ENCODE peak calls at places on chromosomes 12 and 14, in six cellular contexts. G is Caco-2, I is chondrocyte, R is omental fat pad, U is fibroblast of mammary gland, F is psoas muscle. D is an unnamed sample.

GRCh38 chr14:27484633-27485032 is 886.8 kb upstream of the NOVA1 start:
- DNase-seq in U (no peak), I (no peak), F (no peak), R (no peak), G (no peak), D (no peak)

GRCh38 chr12:20527396-20528154 is 159.2 kb downstream of the PDE3A start:
- DNase-seq in F (no peak), I (no peak), U (peak), R (no peak), G (no peak), D (no peak)

GRCh38 chr14:62885451-62885850 is 159.8 kb downstream of the KCNH5 start:
- DNase-seq in I (no peak), F (no peak), G (no peak), U (no peak), R (no peak), D (no peak)

GRCh38 chr14:37601849-37602248 is 6.4 kb downstream of the TTC6 start:
- DNase-seq in F (no peak), I (no peak), U (no peak), R (no peak), G (no peak), D (no peak)

GRCh38 chr12:123119808-123120207 is 31.1 kb downstream of the PITPNM2 start:
- DNase-seq in G (no peak), R (no peak), F (no peak), I (no peak), U (peak), D (no peak)

GRCh38 chr12:106369624-106370346 is 12.2 kb downstream of the POLR3B start:
- DNase-seq in U (peak), F (no peak), I (no peak), G (no peak), R (no peak), D (peak)

GRCh38 chr14:40371011-40371410 is 938.8 kb upstream of the FBXO33 start:
- DNase-seq in I (no peak), U (no peak), R (no peak), F (no peak), G (no peak), D (no peak)

GRCh38 chr14:69464829-69465228 is 19.7 kb upstream of the PLEKHD1 start:
- DNase-seq in G (no peak), I (no peak), F (no peak), U (peak), R (no peak), D (peak)

GRCh38 chr14:72615511-72616121 is 278.3 kb downstream of the DPF3 start:
- DNase-seq in F (peak), U (peak), I (no peak), G (no peak), R (no peak), D (no peak)

GRCh38 chr14:52834440-52834842 is 43.0 kb upstream of the GNPNAT1 start:
- DNase-seq in F (no peak), G (no peak), U (peak), I (no peak), R (no peak), D (no peak)

GRCh38 chr14:25607095-25607657 is 557.2 kb upstream of the STXBP6 start:
- DNase-seq in U (no peak), F (no peak), I (no peak), G (no peak), R (no peak), D (no peak)

GRCh38 chr12:104805186-104805585 is 152.9 kb downstream of the SLC41A2 start:
- DNase-seq in U (peak), G (no peak), F (no peak), I (no peak), R (no peak), D (no peak)

GRCh38 chr14:102479777-102480176 is 29.8 kb downstream of the ANKRD9 start:
- DNase-seq in R (no peak), G (no peak), F (peak), U (no peak), I (peak), D (no peak)

GRCh38 chr12:55642275-55643068 is 5.8 kb downstream of the OR10P1 start:
- DNase-seq in I (no peak), U (no peak), F (no peak), R (no peak), G (no peak), D (no peak)

GRCh38 chr12:30989754-30990153 is 63.2 kb downstream of the TSPAN11 start:
- DNase-seq in U (no peak), G (peak), R (no peak), I (no peak), F (no peak), D (no peak)

GRCh38 chr12:14260011-14260993 is 105.2 kb upstream of the ATF7IP start:
- DNase-seq in I (no peak), U (peak), R (peak), G (peak), F (peak), D (peak)

GRCh38 chr12:1795785-1796514 is 24.4 kb upstream of the LRTM2 start:
- DNase-seq in G (peak), R (peak), U (peak), I (peak), F (peak), D (peak)

GRCh38 chr12:131908716-131909595 is 14.5 kb downstream of the ULK1 start:
- DNase-seq in G (no peak), I (peak), F (no peak), U (no peak), R (no peak), D (no peak)

GRCh38 chr14:74655597-74656389 is 43.8 kb upstream of the LTBP2 start:
- DNase-seq in G (no peak), I (no peak), R (no peak), U (peak), F (no peak), D (no peak)

GRCh38 chr14:104227806-104228205 is 89.4 kb downstream of the KIF26A start:
- DNase-seq in I (no peak), G (no peak), U (no peak), F (no peak), R (no peak), D (no peak)

GRCh38 chr12:95551305-95551704 is at the start of gene USP44:
- DNase-seq in F (no peak), G (no peak), U (no peak), R (no peak), I (no peak), D (no peak)

GRCh38 chr12:91577586-91578539 is 395.2 kb upstream of the DCN start:
- DNase-seq in F (no peak), G (no peak), I (no peak), U (peak), R (no peak), D (no peak)

GRCh38 chr12:52390739-52391617 is 5.5 kb upstream of the KRT84 start:
- DNase-seq in F (no peak), R (no peak), I (no peak), G (peak), U (peak), D (no peak)

GRCh38 chr14:64632056-64632455 is 72.2 kb upstream of the PLEKHG3 start:
- DNase-seq in R (no peak), F (no peak), U (no peak), G (no peak), I (no peak), D (no peak)

GRCh38 chr12:91920276-91920675 is 225.4 kb downstream of the BTG1 start:
- DNase-seq in F (no peak), G (no peak), I (no peak), R (no peak), U (peak), D (no peak)

GRCh38 chr14:50839696-50840095 is 8.7 kb upstream of the NIN start:
- DNase-seq in F (no peak), I (no peak), R (no peak), U (no peak), G (no peak), D (no peak)

GRCh38 chr14:41830679-41831078 is 224.0 kb downstream of the LRFN5 start:
- DNase-seq in F (no peak), U (peak), R (no peak), I (no peak), G (peak), D (peak)

GRCh38 chr12:89244536-89244935 is 107.8 kb downstream of the DUSP6 start:
- DNase-seq in F (no peak), R (no peak), I (no peak), U (peak), G (no peak), D (no peak)

GRCh38 chr12:57151741-57152407 is 4.5 kb upstream of the LRP1-AS start:
- DNase-seq in G (no peak), U (peak), R (no peak), F (peak), I (no peak), D (peak)

GRCh38 chr12:15088115-15088514 is 115.3 kb downstream of the PDE6H start:
- DNase-seq in I (no peak), G (no peak), R (no peak), F (no peak), U (no peak), D (no peak)

GRCh38 chr12:67069451-67070306 is 199.5 kb upstream of the CAND1 start:
- DNase-seq in F (peak), G (peak), I (no peak), U (no peak), R (no peak), D (no peak)
- TF ChIP-seq CTCF in F (no peak), G (no peak), I (peak), U (no peak), R (no peak), D (no peak)

GRCh38 chr12:117603316-117604113 is 242.1 kb upstream of the NOS1 start:
- DNase-seq in I (no peak), G (no peak), R (no peak), U (no peak), F (no peak), D (no peak)
- TF ChIP-seq CTCF in I (peak), G (no peak), R (no peak), U (no peak), F (no peak), D (no peak)

GRCh38 chr12:124833693-124834122 is 30.0 kb downstream of the SCARB1 start:
- DNase-seq in U (no peak), I (no peak), G (no peak), R (no peak), F (no peak), D (no peak)
- TF ChIP-seq CTCF in U (no peak), I (no peak), G (no peak), R (no peak), F (no peak), D (no peak)

DNA sequence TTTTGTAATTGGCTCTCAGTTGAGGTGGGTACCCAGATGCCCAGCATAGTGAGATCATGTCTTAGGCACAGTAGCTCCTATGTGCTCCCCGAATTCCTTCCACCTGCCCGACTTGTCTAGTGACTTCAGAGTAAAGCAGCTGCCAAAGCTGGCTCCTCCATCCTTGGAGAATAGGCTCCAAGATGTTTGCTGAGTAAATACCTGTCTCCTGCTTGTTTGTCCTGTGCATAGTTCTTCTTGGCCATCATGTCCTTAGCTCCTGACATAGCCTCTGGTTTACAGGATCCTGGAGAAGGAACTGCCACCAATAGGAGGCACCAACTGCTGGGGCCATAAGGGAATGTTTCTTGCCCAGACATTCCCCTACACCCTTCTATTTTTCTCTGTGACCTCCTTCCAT is 52.6 kb upstream of the CISTR start:
- DNase-seq in F (no peak), R (no peak), G (peak), I (no peak), U (no peak), D (no peak)
- TF ChIP-seq CTCF in F (no peak), R (no peak), G (no peak), I (no peak), U (no peak), D (no peak)

GRCh38 chr12:78959556-78959955 is 95.0 kb downstream of the SYT1 start:
- DNase-seq in U (no peak), R (no peak), F (no peak), I (no peak), G (no peak), D (no peak)
- TF ChIP-seq CTCF in U (peak), R (no peak), F (no peak), I (no peak), G (no peak), D (no peak)

DNA sequence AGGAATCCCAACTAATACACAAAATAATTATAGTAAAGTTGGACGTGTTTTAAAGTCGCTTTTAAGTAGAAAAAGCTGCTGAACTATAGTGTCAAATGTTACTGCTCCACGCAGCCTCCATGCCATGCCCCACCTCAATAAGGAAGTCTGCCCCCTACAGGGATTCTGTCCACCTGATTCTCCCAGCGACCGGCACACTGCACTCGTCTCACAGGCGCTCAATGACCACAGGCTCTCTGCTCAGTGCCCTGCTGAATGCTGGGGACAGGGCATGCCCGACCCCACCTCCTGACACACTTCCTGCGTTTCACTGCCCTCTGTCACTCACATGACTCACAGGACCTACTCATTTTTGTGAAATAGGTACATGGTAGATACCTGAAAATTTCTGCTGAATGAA is 48.9 kb downstream of the BDKRB1 start:
- DNase-seq in R (no peak), G (no peak), F (no peak), I (no peak), U (no peak), D (no peak)
- TF ChIP-seq CTCF in R (no peak), G (no peak), F (no peak), I (peak), U (no peak), D (peak)

GRCh38 chr12:53991077-53991460 is 6.1 kb downstream of the HOXC10 start:
- DNase-seq in G (no peak), R (no peak), I (no peak), U (peak), F (no peak), D (no peak)

GRCh38 chr12:53990311-53991076 is 5.5 kb downstream of the HOXC10 start:
- DNase-seq in G (no peak), F (no peak), R (no peak), I (no peak), U (peak), D (no peak)

GRCh38 chr12:53988519-53989226 is 3.7 kb downstream of the HOXC10 start:
- DNase-seq in G (no peak), F (no peak), I (no peak), U (no peak), R (no peak), D (no peak)

GRCh38 chr12:53987748-53988147 is 2.8 kb downstream of the HOXC10 start:
- DNase-seq in G (no peak), I (no peak), U (no peak), F (no peak), R (no peak), D (no peak)

DNA sequence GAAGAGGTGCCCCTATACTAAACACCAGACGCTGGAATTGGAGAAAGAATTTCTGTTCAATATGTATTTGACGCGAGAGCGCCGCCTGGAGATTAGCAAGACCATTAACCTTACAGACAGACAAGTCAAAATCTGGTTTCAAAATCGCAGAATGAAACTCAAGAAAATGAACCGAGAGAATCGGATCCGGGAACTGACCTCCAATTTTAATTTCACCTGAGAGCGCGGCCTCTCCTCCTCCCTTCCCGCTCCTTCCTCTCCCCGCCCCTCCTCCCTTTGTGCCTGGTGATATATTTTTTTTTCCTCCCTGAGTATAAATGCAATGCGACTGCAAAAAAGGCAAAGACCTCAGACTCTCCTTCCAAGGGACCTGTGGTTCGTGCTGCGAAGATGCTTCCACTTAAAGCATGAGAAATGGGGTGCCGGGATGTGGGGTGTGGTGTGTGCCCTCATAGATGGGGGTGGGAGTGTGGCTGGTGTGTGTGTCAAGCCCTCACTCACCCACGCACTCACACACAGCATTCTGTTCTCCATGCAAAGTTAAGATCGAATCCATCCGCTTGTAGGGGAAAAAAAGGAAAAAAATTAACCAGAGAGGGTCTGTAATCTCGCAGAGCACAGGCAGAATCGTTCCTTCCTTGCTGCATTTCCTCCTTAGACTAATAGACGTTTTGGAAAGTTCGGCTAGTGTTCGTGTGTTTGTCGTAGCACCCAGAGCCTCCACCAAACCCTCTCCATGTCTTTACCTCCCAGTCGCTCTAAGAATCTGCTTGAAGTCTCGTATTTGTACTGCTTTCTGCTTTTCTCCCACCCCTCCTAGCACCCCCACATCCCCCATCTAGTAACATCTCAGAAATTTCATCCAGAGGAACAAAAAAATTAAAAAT is 4.5 kb downstream of the HOXC10 start:
- DNase-seq in G (peak), I (no peak), R (no peak), F (no peak), U (peak), D (peak)
- TF ChIP-seq CTCF in G (peak), I (peak), R (no peak), F (peak), U (peak), D (peak)

GRCh38 chr12:29026419-29026818 is 122.7 kb upstream of the FAR2 start:
- DNase-seq in U (no peak), R (no peak), F (no peak), G (no peak), I (no peak), D (peak)

GRCh38 chr12:29030006-29030405 is 119.1 kb upstream of the FAR2 start:
- DNase-seq in R (no peak), F (no peak), I (no peak), U (peak), G (no peak), D (no peak)

GRCh38 chr12:29023436-29024076 is 125.5 kb upstream of the FAR2 start:
- DNase-seq in F (no peak), U (no peak), R (no peak), G (no peak), I (no peak), D (no peak)

GRCh38 chr12:29025936-29026335 is 123.1 kb upstream of the FAR2 start:
- DNase-seq in I (no peak), F (no peak), U (no peak), R (no peak), G (no peak), D (no peak)

GRCh38 chr12:29024117-29024516 is 125.0 kb upstream of the FAR2 start:
- DNase-seq in I (no peak), G (no peak), R (no peak), U (peak), F (no peak), D (no peak)
- TF ChIP-seq CTCF in I (peak), G (peak), R (no peak), U (peak), F (no peak), D (peak)

GRCh38 chr14:57268161-57269067 is at the start of the genes AP5M1 and EXOC5:
- DNase-seq in U (peak), R (peak), I (peak), F (peak), G (peak), D (peak)
- TF ChIP-seq CTCF in U (no peak), R (no peak), I (no peak), F (no peak), G (peak), D (no peak)

DNA sequence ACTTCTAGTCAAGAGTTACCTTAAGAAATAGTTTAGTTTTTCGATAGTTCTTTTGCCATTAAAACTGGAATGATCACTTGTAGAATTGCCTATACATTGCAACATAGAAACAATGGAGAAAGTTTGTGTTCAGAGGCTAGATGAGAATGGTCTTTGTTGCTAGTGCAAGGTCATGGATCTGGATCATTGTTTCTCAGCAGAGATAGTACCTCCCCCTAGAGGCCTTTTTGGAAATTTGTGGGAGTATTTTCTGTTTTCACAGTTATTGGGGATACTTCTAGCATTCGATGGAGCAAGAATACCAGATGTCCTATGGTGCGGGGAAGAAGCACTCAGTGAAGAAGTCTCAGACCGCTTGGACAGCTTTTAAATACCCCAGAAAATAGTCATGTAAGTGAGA is 138.8 kb upstream of the HMGA2 start:
- DNase-seq in I (no peak), G (peak), U (peak), F (no peak), R (no peak), D (no peak)
- TF ChIP-seq CTCF in I (peak), G (peak), U (peak), F (peak), R (no peak), D (peak)